ENCODE peak calls at places on chromosome 2, in seven cellular contexts. O, M, S, X, D, I and W are unnamed samples.

GRCh38 chr2:202589582-202589949 is 45.2 kb upstream of the FAM117B start:
- DNase-seq in M (no peak), S (no peak), O (no peak), X (no peak), D (no peak), I (no peak), W (no peak)

GRCh38 chr2:61356261-61356957 is 114.5 kb downstream of the USP34 start:
- DNase-seq in M (no peak), I (no peak), D (no peak), O (no peak), S (no peak), X (peak; percentile 66), W (no peak)

GRCh38 chr2:26463252-26464207 is 14.4 kb downstream of the OTOF start:
- DNase-seq in X (no peak), D (no peak), I (no peak), O (no peak), M (no peak), S (no peak), W (no peak)

GRCh38 chr2:219448099-219448775 is 13.6 kb downstream of the SPEG start:
- DNase-seq in M (no peak), X (no peak), O (no peak), I (no peak), D (no peak), S (peak; percentile 22), W (no peak)

GRCh38 chr2:64202206-64202864 is 58.1 kb upstream of the PELI1 start:
- DNase-seq in I (no peak), O (no peak), X (no peak), M (no peak), S (no peak), D (no peak), W (peak; percentile 11)

GRCh38 chr2:69033427-69034095 is 20.6 kb downstream of the ANTXR1 start:
- DNase-seq in M (no peak), D (no peak), I (no peak), S (no peak), X (no peak), O (no peak), W (no peak)

GRCh38 chr2:203201426-203201825 is 37.4 kb upstream of the CYP20A1 start:
- DNase-seq in M (no peak), X (no peak), S (no peak), O (no peak), I (no peak), D (no peak), W (peak; percentile 46)

GRCh38 chr2:44974064-44974715 is 32.7 kb downstream of the SIX3 start:
- DNase-seq in O (no peak), S (no peak), M (no peak), D (no peak), X (no peak), I (peak; percentile 68), W (no peak)

GRCh38 chr2:216371756-216372702 is at the start of gene MARCHF4:
- DNase-seq in X (peak; percentile 84), O (peak; percentile 61), D (peak; percentile 73), M (peak; percentile 79), I (peak; percentile 59), S (peak; percentile 78), W (peak; percentile 46)

GRCh38 chr2:54838585-54839035 is 115.1 kb downstream of the EML6 start:
- DNase-seq in M (peak; percentile 5), X (peak; percentile 92), O (peak; percentile 44), S (peak; percentile 69), I (peak; percentile 65), D (peak; percentile 33), W (peak; percentile 66)

GRCh38 chr2:147172493-147173185 is 672.2 kb upstream of the ACVR2A start:
- DNase-seq in X (no peak), S (no peak), M (no peak), O (no peak), D (no peak), I (no peak), W (peak; percentile 75)

GRCh38 chr2:33013684-33014110 is 66.9 kb downstream of the LTBP1 start:
- DNase-seq in I (no peak), D (no peak), S (no peak), M (no peak), X (no peak), O (no peak), W (no peak)

GRCh38 chr2:23590227-23590869 is 205.4 kb downstream of the KLHL29 start:
- DNase-seq in X (no peak), S (no peak), M (no peak), O (no peak), D (no peak), I (no peak), W (no peak)

GRCh38 chr2:188569441-188569840 is 277.8 kb downstream of the GULP1 start:
- DNase-seq in I (no peak), O (no peak), X (no peak), D (no peak), S (no peak), M (no peak), W (no peak)

GRCh38 chr2:233380132-233381012 is 26.1 kb downstream of the DGKD start:
- DNase-seq in D (no peak), X (no peak), M (no peak), O (no peak), I (peak; percentile 17), S (no peak), W (no peak)

GRCh38 chr2:129791651-129792050 is 187.8 kb upstream of the RAB6C start:
- DNase-seq in S (no peak), X (no peak), D (no peak), O (no peak), I (no peak), M (no peak), W (no peak)

GRCh38 chr2:86673976-86674670 is 46.0 kb upstream of the RMND5A start:
- DNase-seq in D (no peak), S (no peak), M (no peak), X (no peak), I (no peak), O (no peak), W (no peak)

GRCh38 chr2:145750617-145751016 is 1230.7 kb upstream of the ZEB2 start:
- DNase-seq in X (no peak), O (no peak), S (no peak), D (no peak), M (no peak), I (no peak), W (no peak)

GRCh38 chr2:222862068-222862914 is 1.5 kb downstream of the ACSL3 start:
- DNase-seq in M (no peak), O (no peak), I (peak; percentile 31), D (no peak), X (no peak), S (no peak), W (no peak)

GRCh38 chr2:127759931-127760330 is 51.0 kb downstream of the WDR33 start:
- DNase-seq in S (no peak), O (no peak), X (no peak), D (no peak), I (no peak), M (no peak), W (no peak)

GRCh38 chr2:122705751-122706150 is 950.3 kb downstream of the TSN start:
- DNase-seq in O (no peak), X (no peak), D (no peak), I (no peak), S (no peak), M (no peak), W (no peak)

GRCh38 chr2:73931531-73932500 is 5.1 kb downstream of the DGUOK start:
- DNase-seq in D (no peak), X (no peak), M (no peak), S (peak; percentile 51), I (no peak), O (no peak), W (peak; percentile 76)

GRCh38 chr2:230658877-230659652 is 53.6 kb upstream of the CAB39 start:
- DNase-seq in I (peak; percentile 92), M (no peak), X (no peak), O (peak; percentile 40), S (peak; percentile 76), D (no peak), W (no peak)

GRCh38 chr2:144950874-144951560 is 431.1 kb upstream of the ZEB2 start:
- DNase-seq in I (no peak), O (no peak), X (no peak), S (no peak), D (peak; percentile 34), M (no peak), W (peak; percentile 92)

GRCh38 chr2:106886916-106887758 is 1.2 kb upstream of the ST6GAL2 start:
- DNase-seq in S (no peak), M (no peak), X (no peak), I (no peak), O (no peak), D (peak; percentile 44), W (no peak)

GRCh38 chr2:58227171-58227917 is 13.8 kb downstream of the FANCL start:
- DNase-seq in I (no peak), X (no peak), M (no peak), O (no peak), S (no peak), D (no peak), W (peak; percentile 78)

GRCh38 chr2:172823451-172823850 is 87.8 kb downstream of the RAPGEF4 start:
- DNase-seq in S (no peak), X (no peak), O (no peak), M (no peak), D (no peak), I (no peak), W (peak; percentile 81)